ENCODE peak calls at places on chromosomes 3 and 15, in four cellular contexts. T is GM12878, I is HL-60, O is K562. S is an unnamed sample.

GRCh38 chr3:190739726-190740230 is 122.7 kb downstream of the GMNC start:
- DNase-seq in T (no peak), I (no peak), O (no peak), S (no peak)

GRCh38 chr3:191139771-191140170 is 59.3 kb upstream of the OSTN start:
- DNase-seq in T (no peak), I (peak), O (no peak), S (no peak)

GRCh38 chr3:126773783-126774182 is 69.7 kb downstream of the CHCHD6 start:
- DNase-seq in T (no peak), I (no peak), O (no peak), S (no peak)

GRCh38 chr15:90872481-90873184 is 4.2 kb downstream of the FURIN start:
- DNase-seq in T (no peak), I (no peak), O (peak), S (no peak)

GRCh38 chr15:95840004-95840403 is 490.5 kb upstream of the NR2F2 start:
- DNase-seq in T (no peak), I (no peak), O (no peak), S (no peak)

GRCh38 chr3:11653298-11654055 is 9.8 kb upstream of the VGLL4 start:
- DNase-seq in T (no peak), I (no peak), O (peak), S (no peak)

GRCh38 chr3:141477224-141477623 is 9.6 kb upstream of the RASA2 start:
- DNase-seq in T (no peak), I (no peak), O (peak), S (no peak)

GRCh38 chr3:81958967-81959625 is 197.7 kb upstream of the GBE1 start:
- DNase-seq in T (no peak), I (no peak), O (no peak), S (no peak)

GRCh38 chr15:59299919-59300617 is 72.6 kb downstream of the MYO1E start:
- DNase-seq in T (peak), I (peak), O (peak), S (peak)

GRCh38 chr3:184773341-184774186 is 38.4 kb upstream of the VPS8 start:
- DNase-seq in T (no peak), I (no peak), O (no peak), S (no peak)

DNA sequence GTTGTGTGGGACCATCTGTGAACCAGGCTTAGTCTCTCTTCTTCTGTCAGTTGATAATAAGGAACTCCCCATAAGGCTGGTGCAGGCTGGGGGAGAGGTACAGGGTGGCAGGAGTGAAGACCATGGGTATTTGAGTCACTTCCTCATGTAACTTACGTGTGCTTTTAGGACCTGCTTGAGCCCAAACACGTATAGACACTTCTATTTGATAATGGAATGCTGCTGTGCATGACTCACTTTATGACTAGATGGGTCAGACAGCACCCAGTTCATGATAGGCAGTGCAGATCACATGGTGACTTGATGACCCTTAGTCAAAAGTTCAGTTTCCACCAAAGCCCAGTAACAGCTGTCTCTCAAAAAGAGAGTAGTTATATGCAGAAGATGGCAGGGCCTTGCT is 490.9 kb downstream of the ZBBX start:
- DNase-seq in T (no peak), I (no peak), O (no peak), S (no peak)
- TF ChIP-seq SPI1 in T (no peak), I (peak), O (no peak), S (no peak)

GRCh38 chr15:74382004-74382816 is 14.8 kb upstream of the CYP11A1 start:
- DNase-seq in T (no peak), I (peak), O (peak), S (peak)
- TF ChIP-seq SPI1 in T (no peak), I (no peak), O (no peak), S (peak)

DNA sequence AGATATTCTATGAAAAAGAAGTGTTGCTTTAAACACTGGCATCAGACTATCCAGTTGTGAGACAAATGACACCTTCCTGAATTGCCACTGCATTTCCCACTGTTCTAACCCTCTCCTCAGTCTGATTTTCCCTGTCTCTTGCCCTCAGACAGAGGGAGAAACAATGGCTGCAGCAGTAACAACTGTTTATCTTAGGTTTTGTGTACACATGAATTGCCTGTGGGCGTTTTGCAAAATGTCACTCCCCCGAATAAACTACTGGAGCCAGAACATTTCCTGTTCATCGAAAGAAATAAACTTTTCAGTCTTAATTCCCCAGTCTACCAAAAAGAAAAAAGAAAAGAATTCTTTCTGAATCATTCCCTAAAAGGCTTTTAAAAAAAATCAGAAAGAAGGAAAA is 155.1 kb downstream of the MAGI1 start:
- DNase-seq in T (no peak), I (no peak), O (no peak), S (no peak)
- TF ChIP-seq SPI1 in T (no peak), I (no peak), O (no peak), S (no peak)

DNA sequence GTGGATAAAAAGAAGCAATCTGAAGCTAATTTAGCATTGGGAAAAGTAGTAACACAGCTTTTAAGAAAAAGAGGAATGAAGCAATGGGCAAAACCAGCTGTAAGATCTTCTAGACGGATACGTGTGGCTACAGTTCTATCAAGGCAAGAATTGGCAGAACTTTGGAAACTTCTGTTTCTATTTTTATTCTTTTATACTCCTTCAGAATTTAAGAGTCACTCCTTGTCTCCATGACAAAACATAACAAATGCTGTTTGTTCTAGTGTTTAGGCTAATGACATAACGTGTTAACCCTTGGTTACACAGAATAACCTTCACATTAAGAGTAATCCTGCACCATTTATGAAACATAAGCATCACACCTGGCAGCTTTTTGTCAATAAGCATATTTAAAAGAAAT is 289.3 kb downstream of the ROBO2 start:
- DNase-seq in T (no peak), I (no peak), O (no peak), S (no peak)
- TF ChIP-seq SPI1 in T (no peak), I (no peak), O (no peak), S (no peak)

GRCh38 chr3:46208167-46208704 is at the start of gene CCR1:
- DNase-seq in T (peak), I (peak), O (peak), S (peak)
- TF ChIP-seq SPI1 in T (peak), I (peak), O (no peak), S (peak)

DNA sequence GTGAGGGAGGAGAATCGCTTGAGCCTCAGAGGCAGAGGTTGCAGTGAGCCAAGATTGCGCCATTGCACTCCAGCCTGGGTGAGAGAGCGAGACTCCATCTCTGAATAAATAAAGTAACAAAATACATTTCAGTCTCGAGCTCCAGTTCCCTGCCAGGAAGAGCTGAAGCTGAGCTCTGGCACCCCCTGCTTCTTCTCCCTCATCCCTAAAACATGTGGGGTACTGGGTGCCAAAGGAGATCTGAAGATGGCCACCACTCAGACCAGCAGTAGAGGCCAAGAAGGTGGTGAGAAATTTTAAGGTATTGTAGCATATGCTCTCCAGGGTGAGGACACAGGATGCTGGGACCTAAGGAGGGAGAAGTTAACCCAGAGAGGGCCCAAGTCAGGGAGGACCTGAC is 75.0 kb upstream of the CGNL1 start:
- DNase-seq in T (no peak), I (no peak), O (no peak), S (no peak)
- TF ChIP-seq SPI1 in T (no peak), I (no peak), O (no peak), S (no peak)

GRCh38 chr3:169667380-169667671 is 3.8 kb upstream of the MECOM start:
- DNase-seq in T (no peak), I (no peak), O (no peak), S (no peak)

GRCh38 chr3:169669816-169670215 is 6.3 kb upstream of the MECOM start:
- DNase-seq in T (no peak), I (no peak), O (no peak), S (no peak)

GRCh38 chr3:169668957-169669681 is 5.6 kb upstream of the MECOM start:
- DNase-seq in T (no peak), I (no peak), O (peak), S (no peak)

GRCh38 chr3:169667710-169668080 is 4.2 kb upstream of the MECOM start:
- DNase-seq in T (no peak), I (no peak), O (no peak), S (no peak)

DNA sequence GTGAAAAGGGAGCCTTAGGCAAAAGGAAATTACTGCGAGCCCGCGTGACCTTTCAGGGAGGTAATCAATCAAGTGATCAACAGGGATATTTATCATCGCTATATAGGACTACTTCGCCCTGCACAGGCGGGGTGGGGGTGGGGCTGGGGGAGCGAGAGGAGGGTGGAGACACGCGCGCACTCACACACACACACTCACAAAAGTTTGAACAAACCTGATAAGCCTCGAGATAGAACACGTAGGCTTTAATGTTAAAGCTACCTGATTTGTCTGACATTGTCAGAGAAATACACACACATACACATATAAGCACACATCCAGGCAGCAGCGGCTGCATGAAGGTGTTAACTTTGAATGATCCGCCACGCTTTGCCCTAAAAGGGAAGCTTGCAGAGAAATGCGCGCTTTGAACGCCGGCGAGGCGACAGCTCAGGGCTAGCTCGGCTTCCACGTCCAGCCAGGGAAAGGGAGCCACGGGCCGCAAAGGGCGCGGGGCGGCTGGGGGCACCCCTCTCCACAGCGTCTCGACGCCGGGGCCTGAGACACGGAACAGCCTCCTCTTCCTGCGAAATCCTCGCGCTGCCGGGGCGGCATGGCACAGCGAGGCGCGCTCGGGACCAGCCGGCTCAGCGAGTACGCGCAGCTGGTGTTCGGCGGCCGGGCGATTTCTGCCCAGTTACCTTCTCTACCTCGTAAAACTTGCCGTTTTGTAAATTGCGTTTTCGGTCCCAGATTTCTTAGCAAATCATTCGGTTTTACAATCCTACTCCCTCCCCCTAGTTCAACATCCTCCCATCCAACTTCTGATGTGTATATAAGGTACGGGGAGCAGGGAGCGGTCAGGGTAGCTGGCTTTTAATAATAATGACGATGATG is 4.8 kb upstream of the MECOM start:
- DNase-seq in T (no peak), I (no peak), O (no peak), S (no peak)
- TF ChIP-seq SPI1 in T (no peak), I (no peak), O (no peak), S (no peak)

S was measured in GM12891.